ENCODE peak calls at places on chromosomes 12 and 14, in nine cellular contexts. One of them, this sample, is unnamed.
A peak's percentile ranks its signal among the peaks of the same experiment; 100 is the strongest.

GRCh38 chr12:52202361-52203078 is 10.7 kb upstream of the KRT80 start:
- DNase-seq in nephron progenitor cell: peak; percentile 50
- DNase-seq in anterior cingulate cortex: no peak
- DNase-seq in activated naive CD4-positive, alpha-beta T cell treated with Interleukin-2 at 50 U/mL for 16 hours: peak; percentile 6
- DNase-seq in hypothalamus: no peak
- DNase-seq in GM13977: peak; percentile 33
- DNase-seq in activated CD4-positive, alpha-beta T cell treated with anti-CD3 and anti-CD28 coated beads, Interleukin-2, amount 50 U/mL, for 1 hour: no peak
- DNase-seq in hepatocyte: no peak
- DNase-seq in C1 segment of cervical spinal cord: no peak
- DNase-seq in this sample: no peak

GRCh38 chr12:102954143-102954542 is 3.3 kb upstream of the ASCL1 start:
- DNase-seq in nephron progenitor cell: no peak
- DNase-seq in anterior cingulate cortex: no peak
- DNase-seq in activated naive CD4-positive, alpha-beta T cell treated with Interleukin-2 at 50 U/mL for 16 hours: no peak
- DNase-seq in hypothalamus: no peak
- DNase-seq in GM13977: no peak
- DNase-seq in activated CD4-positive, alpha-beta T cell treated with anti-CD3 and anti-CD28 coated beads, Interleukin-2, amount 50 U/mL, for 1 hour: no peak
- DNase-seq in hepatocyte: no peak
- DNase-seq in C1 segment of cervical spinal cord: no peak
- DNase-seq in this sample: no peak

GRCh38 chr14:77045570-77045890 is 17.0 kb upstream of the IRF2BPL start:
- DNase-seq in nephron progenitor cell: no peak
- DNase-seq in anterior cingulate cortex: no peak
- DNase-seq in activated naive CD4-positive, alpha-beta T cell treated with Interleukin-2 at 50 U/mL for 16 hours: no peak
- DNase-seq in hypothalamus: peak; percentile 20
- DNase-seq in GM13977: no peak
- DNase-seq in activated CD4-positive, alpha-beta T cell treated with anti-CD3 and anti-CD28 coated beads, Interleukin-2, amount 50 U/mL, for 1 hour: no peak
- DNase-seq in hepatocyte: no peak
- DNase-seq in C1 segment of cervical spinal cord: no peak
- DNase-seq in this sample: no peak

GRCh38 chr12:75560167-75560566 is 48.8 kb upstream of the KRR1 start:
- DNase-seq in nephron progenitor cell: no peak
- DNase-seq in anterior cingulate cortex: no peak
- DNase-seq in activated naive CD4-positive, alpha-beta T cell treated with Interleukin-2 at 50 U/mL for 16 hours: no peak
- DNase-seq in hypothalamus: no peak
- DNase-seq in GM13977: peak; percentile 8
- DNase-seq in activated CD4-positive, alpha-beta T cell treated with anti-CD3 and anti-CD28 coated beads, Interleukin-2, amount 50 U/mL, for 1 hour: no peak
- DNase-seq in hepatocyte: peak; percentile 42
- DNase-seq in C1 segment of cervical spinal cord: no peak
- DNase-seq in this sample: peak; percentile 68

GRCh38 chr14:33534636-33535035 is 416.2 kb downstream of the EGLN3 start:
- DNase-seq in nephron progenitor cell: no peak
- DNase-seq in anterior cingulate cortex: no peak
- DNase-seq in activated naive CD4-positive, alpha-beta T cell treated with Interleukin-2 at 50 U/mL for 16 hours: no peak
- DNase-seq in hypothalamus: no peak
- DNase-seq in GM13977: no peak
- DNase-seq in activated CD4-positive, alpha-beta T cell treated with anti-CD3 and anti-CD28 coated beads, Interleukin-2, amount 50 U/mL, for 1 hour: no peak
- DNase-seq in hepatocyte: no peak
- DNase-seq in C1 segment of cervical spinal cord: no peak
- DNase-seq in this sample: no peak

GRCh38 chr12:123265851-123266678 is 5.6 kb downstream of the CDK2AP1 start:
- DNase-seq in nephron progenitor cell: no peak
- DNase-seq in anterior cingulate cortex: no peak
- DNase-seq in activated naive CD4-positive, alpha-beta T cell treated with Interleukin-2 at 50 U/mL for 16 hours: no peak
- DNase-seq in hypothalamus: no peak
- DNase-seq in GM13977: no peak
- DNase-seq in activated CD4-positive, alpha-beta T cell treated with anti-CD3 and anti-CD28 coated beads, Interleukin-2, amount 50 U/mL, for 1 hour: no peak
- DNase-seq in hepatocyte: no peak
- DNase-seq in C1 segment of cervical spinal cord: no peak
- DNase-seq in this sample: no peak

GRCh38 chr12:58922849-58923248 is 2.5 kb upstream of the LRIG3 start:
- DNase-seq in nephron progenitor cell: no peak
- DNase-seq in anterior cingulate cortex: no peak
- DNase-seq in activated naive CD4-positive, alpha-beta T cell treated with Interleukin-2 at 50 U/mL for 16 hours: no peak
- DNase-seq in hypothalamus: no peak
- DNase-seq in GM13977: no peak
- DNase-seq in activated CD4-positive, alpha-beta T cell treated with anti-CD3 and anti-CD28 coated beads, Interleukin-2, amount 50 U/mL, for 1 hour: no peak
- DNase-seq in hepatocyte: no peak
- DNase-seq in C1 segment of cervical spinal cord: no peak
- DNase-seq in this sample: no peak

GRCh38 chr14:94517248-94517640 is 8.0 kb upstream of the SERPINA12 start:
- DNase-seq in nephron progenitor cell: no peak
- DNase-seq in anterior cingulate cortex: no peak
- DNase-seq in activated naive CD4-positive, alpha-beta T cell treated with Interleukin-2 at 50 U/mL for 16 hours: no peak
- DNase-seq in hypothalamus: no peak
- DNase-seq in GM13977: no peak
- DNase-seq in activated CD4-positive, alpha-beta T cell treated with anti-CD3 and anti-CD28 coated beads, Interleukin-2, amount 50 U/mL, for 1 hour: no peak
- DNase-seq in hepatocyte: no peak
- DNase-seq in C1 segment of cervical spinal cord: no peak
- DNase-seq in this sample: no peak

GRCh38 chr12:32201096-32201495 is 94.4 kb downstream of the BICD1 start:
- DNase-seq in nephron progenitor cell: no peak
- DNase-seq in anterior cingulate cortex: no peak
- DNase-seq in activated naive CD4-positive, alpha-beta T cell treated with Interleukin-2 at 50 U/mL for 16 hours: no peak
- DNase-seq in hypothalamus: no peak
- DNase-seq in GM13977: no peak
- DNase-seq in activated CD4-positive, alpha-beta T cell treated with anti-CD3 and anti-CD28 coated beads, Interleukin-2, amount 50 U/mL, for 1 hour: no peak
- DNase-seq in hepatocyte: no peak
- DNase-seq in C1 segment of cervical spinal cord: no peak
- DNase-seq in this sample: no peak

GRCh38 chr12:132872073-132872855 is 15.1 kb downstream of the CHFR start:
- DNase-seq in nephron progenitor cell: no peak
- DNase-seq in anterior cingulate cortex: no peak
- DNase-seq in activated naive CD4-positive, alpha-beta T cell treated with Interleukin-2 at 50 U/mL for 16 hours: no peak
- DNase-seq in hypothalamus: no peak
- DNase-seq in GM13977: no peak
- DNase-seq in activated CD4-positive, alpha-beta T cell treated with anti-CD3 and anti-CD28 coated beads, Interleukin-2, amount 50 U/mL, for 1 hour: no peak
- DNase-seq in hepatocyte: no peak
- DNase-seq in C1 segment of cervical spinal cord: no peak
- DNase-seq in this sample: no peak

GRCh38 chr14:56379956-56380355 is 199.6 kb upstream of the TMEM260 start:
- DNase-seq in nephron progenitor cell: no peak
- DNase-seq in anterior cingulate cortex: no peak
- DNase-seq in activated naive CD4-positive, alpha-beta T cell treated with Interleukin-2 at 50 U/mL for 16 hours: no peak
- DNase-seq in hypothalamus: no peak
- DNase-seq in GM13977: no peak
- DNase-seq in activated CD4-positive, alpha-beta T cell treated with anti-CD3 and anti-CD28 coated beads, Interleukin-2, amount 50 U/mL, for 1 hour: no peak
- DNase-seq in hepatocyte: no peak
- DNase-seq in C1 segment of cervical spinal cord: no peak
- DNase-seq in this sample: no peak

GRCh38 chr12:16454481-16454880 is 107.0 kb downstream of the MGST1 start:
- DNase-seq in nephron progenitor cell: no peak
- DNase-seq in anterior cingulate cortex: no peak
- DNase-seq in activated naive CD4-positive, alpha-beta T cell treated with Interleukin-2 at 50 U/mL for 16 hours: no peak
- DNase-seq in hypothalamus: no peak
- DNase-seq in GM13977: no peak
- DNase-seq in activated CD4-positive, alpha-beta T cell treated with anti-CD3 and anti-CD28 coated beads, Interleukin-2, amount 50 U/mL, for 1 hour: no peak
- DNase-seq in hepatocyte: no peak
- DNase-seq in C1 segment of cervical spinal cord: no peak
- DNase-seq in this sample: no peak

GRCh38 chr12:27229367-27229766 is 14.7 kb upstream of the STK38L start:
- DNase-seq in nephron progenitor cell: no peak
- DNase-seq in anterior cingulate cortex: no peak
- DNase-seq in activated naive CD4-positive, alpha-beta T cell treated with Interleukin-2 at 50 U/mL for 16 hours: no peak
- DNase-seq in hypothalamus: no peak
- DNase-seq in GM13977: no peak
- DNase-seq in activated CD4-positive, alpha-beta T cell treated with anti-CD3 and anti-CD28 coated beads, Interleukin-2, amount 50 U/mL, for 1 hour: no peak
- DNase-seq in hepatocyte: no peak
- DNase-seq in C1 segment of cervical spinal cord: no peak
- DNase-seq in this sample: no peak

GRCh38 chr12:47651368-47652254 is 54.2 kb downstream of the RPAP3 start:
- DNase-seq in nephron progenitor cell: peak; percentile 35
- DNase-seq in anterior cingulate cortex: peak; percentile 30
- DNase-seq in activated naive CD4-positive, alpha-beta T cell treated with Interleukin-2 at 50 U/mL for 16 hours: peak; percentile 43
- DNase-seq in hypothalamus: peak; percentile 53
- DNase-seq in GM13977: peak; percentile 19
- DNase-seq in activated CD4-positive, alpha-beta T cell treated with anti-CD3 and anti-CD28 coated beads, Interleukin-2, amount 50 U/mL, for 1 hour: peak; percentile 42
- DNase-seq in hepatocyte: peak; percentile 81
- DNase-seq in C1 segment of cervical spinal cord: no peak
- DNase-seq in this sample: peak; percentile 64

GRCh38 chr14:24206260-24207103 is 986 bp downstream of the TSSK4 start:
- DNase-seq in nephron progenitor cell: no peak
- DNase-seq in anterior cingulate cortex: no peak
- DNase-seq in activated naive CD4-positive, alpha-beta T cell treated with Interleukin-2 at 50 U/mL for 16 hours: no peak
- DNase-seq in hypothalamus: no peak
- DNase-seq in GM13977: no peak
- DNase-seq in activated CD4-positive, alpha-beta T cell treated with anti-CD3 and anti-CD28 coated beads, Interleukin-2, amount 50 U/mL, for 1 hour: no peak
- DNase-seq in hepatocyte: no peak
- DNase-seq in C1 segment of cervical spinal cord: no peak
- DNase-seq in this sample: no peak

GRCh38 chr14:49464885-49465284 is 121.3 kb downstream of the RPS29 start:
- DNase-seq in nephron progenitor cell: peak; percentile 8
- DNase-seq in anterior cingulate cortex: no peak
- DNase-seq in activated naive CD4-positive, alpha-beta T cell treated with Interleukin-2 at 50 U/mL for 16 hours: no peak
- DNase-seq in hypothalamus: no peak
- DNase-seq in GM13977: no peak
- DNase-seq in activated CD4-positive, alpha-beta T cell treated with anti-CD3 and anti-CD28 coated beads, Interleukin-2, amount 50 U/mL, for 1 hour: no peak
- DNase-seq in hepatocyte: no peak
- DNase-seq in C1 segment of cervical spinal cord: no peak
- DNase-seq in this sample: peak; percentile 6

GRCh38 chr12:93164103-93164880 is 213.4 kb upstream of the NUDT4 start:
- DNase-seq in nephron progenitor cell: no peak
- DNase-seq in anterior cingulate cortex: no peak
- DNase-seq in activated naive CD4-positive, alpha-beta T cell treated with Interleukin-2 at 50 U/mL for 16 hours: no peak
- DNase-seq in hypothalamus: no peak
- DNase-seq in GM13977: no peak
- DNase-seq in activated CD4-positive, alpha-beta T cell treated with anti-CD3 and anti-CD28 coated beads, Interleukin-2, amount 50 U/mL, for 1 hour: no peak
- DNase-seq in hepatocyte: no peak
- DNase-seq in C1 segment of cervical spinal cord: no peak
- DNase-seq in this sample: peak; percentile 40

GRCh38 chr12:97277030-97277429 is 185.6 kb upstream of the RMST start:
- DNase-seq in nephron progenitor cell: no peak
- DNase-seq in anterior cingulate cortex: no peak
- DNase-seq in activated naive CD4-positive, alpha-beta T cell treated with Interleukin-2 at 50 U/mL for 16 hours: no peak
- DNase-seq in hypothalamus: no peak
- DNase-seq in GM13977: no peak
- DNase-seq in activated CD4-positive, alpha-beta T cell treated with anti-CD3 and anti-CD28 coated beads, Interleukin-2, amount 50 U/mL, for 1 hour: no peak
- DNase-seq in hepatocyte: no peak
- DNase-seq in C1 segment of cervical spinal cord: no peak
- DNase-seq in this sample: no peak

GRCh38 chr12:128290938-128291337 is 24.0 kb downstream of the TMEM132C start:
- DNase-seq in nephron progenitor cell: no peak
- DNase-seq in anterior cingulate cortex: no peak
- DNase-seq in activated naive CD4-positive, alpha-beta T cell treated with Interleukin-2 at 50 U/mL for 16 hours: no peak
- DNase-seq in hypothalamus: no peak
- DNase-seq in GM13977: no peak
- DNase-seq in activated CD4-positive, alpha-beta T cell treated with anti-CD3 and anti-CD28 coated beads, Interleukin-2, amount 50 U/mL, for 1 hour: no peak
- DNase-seq in hepatocyte: no peak
- DNase-seq in C1 segment of cervical spinal cord: no peak
- DNase-seq in this sample: no peak

GRCh38 chr12:26416550-26416949 is 221.2 kb downstream of the SSPN start:
- DNase-seq in nephron progenitor cell: no peak
- DNase-seq in anterior cingulate cortex: no peak
- DNase-seq in activated naive CD4-positive, alpha-beta T cell treated with Interleukin-2 at 50 U/mL for 16 hours: no peak
- DNase-seq in hypothalamus: no peak
- DNase-seq in GM13977: no peak
- DNase-seq in activated CD4-positive, alpha-beta T cell treated with anti-CD3 and anti-CD28 coated beads, Interleukin-2, amount 50 U/mL, for 1 hour: no peak
- DNase-seq in hepatocyte: no peak
- DNase-seq in C1 segment of cervical spinal cord: no peak
- DNase-seq in this sample: no peak

This sample was measured in HepG2.